ENCODE peak calls at places on chromosomes 11 and 22, in five cellular contexts. Y is OCI-LY7, T is GM12865, E is prostate gland, H is astrocyte of the spinal cord. D is an unnamed sample.

GRCh38 chr11:130761560-130762220 is 154.6 kb downstream of the SNX19 start:
- DNase-seq in Y (no peak), T (no peak), E (no peak), H (no peak), D (no peak)

GRCh38 chr11:45323598-45324249 is 37.6 kb upstream of the SYT13 start:
- DNase-seq in Y (no peak), T (no peak), E (no peak), H (no peak), D (no peak)

GRCh38 chr22:35051034-35051535 is 14.9 kb upstream of the ISX start:
- DNase-seq in Y (no peak), T (no peak), E (no peak), H (no peak), D (no peak)

GRCh38 chr22:20124083-20124787 is 7.2 kb upstream of the TRMT2A start:
- DNase-seq in Y (no peak), T (no peak), E (no peak), H (no peak), D (no peak)

GRCh38 chr11:130612291-130612802 is 163.9 kb downstream of the ADAMTS15 start:
- DNase-seq in Y (no peak), T (no peak), E (no peak), H (peak; percentile 70), D (no peak)

GRCh38 chr11:44566559-44566949 is 1.1 kb downstream of the CD82 start:
- DNase-seq in Y (no peak), T (no peak), E (no peak), H (no peak), D (no peak)

GRCh38 chr11:2150206-2150847 is 10.7 kb downstream of the INS start:
- DNase-seq in Y (peak; percentile 13), T (no peak), E (no peak), H (peak; percentile 74), D (no peak)

GRCh38 chr11:44427432-44427831 is 117.5 kb upstream of the ALX4 start:
- DNase-seq in Y (peak; percentile 9), T (no peak), E (no peak), H (no peak), D (peak; percentile 26)

GRCh38 chr11:109972939-109973338 is 120.3 kb upstream of the ZC3H12C start:
- DNase-seq in Y (no peak), T (no peak), E (no peak), H (no peak), D (peak; percentile 27)

GRCh38 chr11:33445761-33446161 is 188.6 kb downstream of the HIPK3 start:
- DNase-seq in Y (peak; percentile 71), T (no peak), E (no peak), H (peak; percentile 48), D (no peak)

GRCh38 chr11:76560219-76560618 is 110.3 kb downstream of the LRRC32 start:
- DNase-seq in Y (no peak), T (peak; percentile 14), E (no peak), H (peak; percentile 33), D (no peak)

GRCh38 chr11:120125005-120125404 is 12.9 kb downstream of the TRIM29 start:
- DNase-seq in Y (no peak), T (no peak), E (no peak), H (peak; percentile 10), D (no peak)

GRCh38 chr11:103433380-103433779 is 324.2 kb downstream of the DYNC2H1 start:
- DNase-seq in Y (no peak), T (no peak), E (no peak), H (peak; percentile 74), D (no peak)

GRCh38 chr11:8219257-8220021 is 44.2 kb downstream of the LMO1 start:
- DNase-seq in Y (peak; percentile 37), T (peak; percentile 60), E (no peak), H (peak; percentile 58), D (peak; percentile 57)

GRCh38 chr22:23302171-23303002 is 122.1 kb downstream of the BCR start:
- DNase-seq in Y (no peak), T (no peak), E (no peak), H (peak; percentile 33), D (no peak)

GRCh38 chr11:2269601-2270321 is 627 bp downstream of the ASCL2 start:
- DNase-seq in Y (no peak), T (no peak), E (peak; percentile 75), H (peak; percentile 29), D (no peak)

GRCh38 chr11:84687433-84687832 is 939.7 kb downstream of the DLG2 start:
- DNase-seq in Y (no peak), T (no peak), E (no peak), H (no peak), D (no peak)

GRCh38 chr11:115515647-115516046 is 11.4 kb upstream of the CADM1 start:
- DNase-seq in Y (no peak), T (no peak), E (no peak), H (no peak), D (no peak)

GRCh38 chr11:82858556-82859091 is 41.6 kb downstream of the PRCP start:
- DNase-seq in Y (no peak), T (no peak), E (no peak), H (peak; percentile 59), D (no peak)

GRCh38 chr11:17831228-17831627 is 96.6 kb downstream of the KCNC1 start:
- DNase-seq in Y (no peak), T (no peak), E (no peak), H (no peak), D (no peak)

GRCh38 chr11:75524576-75525432 is 937 bp downstream of the GDPD5 start:
- DNase-seq in Y (peak; percentile 40), T (no peak), E (no peak), H (no peak), D (no peak)

GRCh38 chr11:44286268-44286880 is 23.6 kb downstream of the ALX4 start:
- DNase-seq in Y (peak; percentile 57), T (peak; percentile 69), E (no peak), H (no peak), D (peak; percentile 57)

GRCh38 chr22:19463491-19464469 is 15.2 kb downstream of the UFD1 start:
- DNase-seq in Y (no peak), T (no peak), E (no peak), H (peak; percentile 9), D (no peak)

GRCh38 chr11:59857444-59858434 is 8.5 kb downstream of the TCN1 start:
- DNase-seq in Y (no peak), T (no peak), E (no peak), H (no peak), D (no peak)

GRCh38 chr11:124415356-124415923 is 9.2 kb downstream of the OR8B4 start:
- DNase-seq in Y (peak; percentile 64), T (peak; percentile 67), E (no peak), H (peak; percentile 64), D (peak; percentile 38)

GRCh38 chr11:66996609-66997273 is 21.6 kb downstream of the C11orf86 start:
- DNase-seq in Y (no peak), T (no peak), E (no peak), H (no peak), D (no peak)

GRCh38 chr22:44623771-44624510 is 78.1 kb upstream of the PRR5 start:
- DNase-seq in Y (peak; percentile 28), T (peak; percentile 34), E (no peak), H (no peak), D (peak; percentile 81)